ENCODE peak calls at places on chromosomes 3 and 15, in seven cellular contexts. L is mesenchymal stem cell, O is H9, N is trophoblast cell, Q is mesendoderm, P is neuronal stem cell, A is H1. T is an unnamed sample.

GRCh38 chr15:85709250-85709649 is 85.5 kb downstream of the KLHL25 start:
- DNase-seq in L (no peak), O (no peak), N (no peak), Q (no peak), P (no peak), A (no peak), T (no peak)

GRCh38 chr3:72820405-72820804 is 27.8 kb downstream of the SHQ1 start:
- DNase-seq in L (peak; percentile 19), O (no peak), N (no peak), Q (no peak), P (no peak), A (no peak), T (peak; percentile 58)

GRCh38 chr3:79922633-79923032 is 154.8 kb upstream of the ROBO1 start:
- DNase-seq in L (no peak), O (no peak), N (no peak), Q (no peak), P (no peak), A (no peak), T (no peak)

GRCh38 chr3:69081583-69082262 is 1.6 kb upstream of the UBA3 start:
- DNase-seq in L (peak; percentile 29), O (peak; percentile 36), N (peak; percentile 79), Q (peak; percentile 85), P (no peak), A (no peak), T (no peak)

GRCh38 chr3:38600551-38600950 is 48.9 kb downstream of the SCN5A start:
- DNase-seq in L (no peak), O (no peak), N (peak; percentile 2), Q (peak; percentile 39), P (no peak), A (no peak), T (no peak)

GRCh38 chr15:40787991-40788390 is 18.2 kb downstream of the C15orf62 start:
- DNase-seq in L (no peak), O (no peak), N (no peak), Q (no peak), P (no peak), A (no peak), T (no peak)

GRCh38 chr15:49155834-49156627 is 632 bp upstream of the COPS2 start:
- DNase-seq in L (peak; percentile 64), O (peak; percentile 29), N (peak; percentile 86), Q (peak; percentile 44), P (peak; percentile 17), A (no peak), T (peak; percentile 25)

GRCh38 chr3:16512435-16513140 is 911 bp downstream of the RFTN1 start:
- DNase-seq in L (no peak), O (peak; percentile 40), N (peak; percentile 12), Q (peak; percentile 17), P (no peak), A (no peak), T (no peak)

GRCh38 chr3:49653636-49654035 is 20.5 kb upstream of the APEH start:
- DNase-seq in L (no peak), O (no peak), N (no peak), Q (no peak), P (no peak), A (no peak), T (no peak)

GRCh38 chr3:168094877-168095610 is 680 bp downstream of the GOLIM4 start:
- DNase-seq in L (peak; percentile 91), O (peak; percentile 72), N (peak; percentile 75), Q (peak; percentile 93), P (peak; percentile 58), A (no peak), T (peak; percentile 69)

GRCh38 chr3:159074756-159075155 is 272.9 kb downstream of the MFSD1 start:
- DNase-seq in L (no peak), O (no peak), N (no peak), Q (peak; percentile 56), P (no peak), A (no peak), T (no peak)

GRCh38 chr15:89472785-89473256 is 23.6 kb downstream of the RHCG start:
- DNase-seq in L (peak; percentile 56), O (peak; percentile 94), N (peak; percentile 78), Q (peak; percentile 91), P (peak; percentile 79), A (peak; percentile 79), T (peak; percentile 47)

GRCh38 chr3:25354071-25354470 is 74.0 kb upstream of the RARB start:
- DNase-seq in L (peak; percentile 40), O (no peak), N (peak; percentile 71), Q (no peak), P (no peak), A (no peak), T (no peak)

GRCh38 chr15:45157056-45157455 is 27.3 kb downstream of the DUOX1 start:
- DNase-seq in L (peak; percentile 25), O (no peak), N (no peak), Q (no peak), P (no peak), A (no peak), T (peak; percentile 78)

GRCh38 chr3:183265157-183265642 is 12.1 kb downstream of the B3GNT5 start:
- DNase-seq in L (peak; percentile 45), O (peak; percentile 71), N (no peak), Q (peak; percentile 81), P (no peak), A (no peak), T (no peak)

GRCh38 chr15:52060511-52060910 is 41.5 kb downstream of the MAPK6 start:
- DNase-seq in L (peak; percentile 33), O (no peak), N (no peak), Q (no peak), P (no peak), A (no peak), T (no peak)

GRCh38 chr3:13536832-13537231 is 12.1 kb upstream of the FBLN2 start:
- DNase-seq in L (no peak), O (no peak), N (no peak), Q (peak; percentile 44), P (no peak), A (no peak), T (no peak)

GRCh38 chr3:29880809-29881208 is 599.9 kb downstream of the RBMS3 start:
- DNase-seq in L (no peak), O (no peak), N (no peak), Q (peak; percentile 13), P (no peak), A (no peak), T (no peak)

GRCh38 chr15:38593523-38593922 is 28.9 kb upstream of the RASGRP1 start:
- DNase-seq in L (no peak), O (no peak), N (peak; percentile 93), Q (peak; percentile 17), P (no peak), A (no peak), T (no peak)

GRCh38 chr15:99928429-99928981 is 195.3 kb upstream of the LYSMD4 start:
- DNase-seq in L (peak; percentile 74), O (peak; percentile 53), N (peak; percentile 77), Q (peak; percentile 60), P (peak; percentile 58), A (no peak), T (peak; percentile 66)

GRCh38 chr15:48478581-48478980 is 147.4 kb downstream of the DUT start:
- DNase-seq in L (no peak), O (no peak), N (no peak), Q (no peak), P (no peak), A (no peak), T (no peak)

GRCh38 chr3:143326983-143327382 is 207.4 kb downstream of the CHST2 start:
- DNase-seq in L (no peak), O (no peak), N (no peak), Q (no peak), P (no peak), A (no peak), T (no peak)

GRCh38 chr3:32897981-32898623 is 53.3 kb upstream of the CCR4 start:
- DNase-seq in L (no peak), O (no peak), N (peak; percentile 82), Q (peak; percentile 80), P (no peak), A (no peak), T (no peak)

GRCh38 chr3:48830660-48831190 is 16.9 kb downstream of the PRKAR2A start:
- DNase-seq in L (no peak), O (no peak), N (no peak), Q (no peak), P (no peak), A (no peak), T (no peak)

GRCh38 chr3:61352300-61352699 is 101.0 kb upstream of the FHIT start:
- DNase-seq in L (no peak), O (no peak), N (no peak), Q (no peak), P (no peak), A (no peak), T (no peak)

GRCh38 chr3:14286887-14287496 is 108.4 kb downstream of the LSM3 start:
- DNase-seq in L (no peak), O (no peak), N (no peak), Q (no peak), P (no peak), A (no peak), T (no peak)

GRCh38 chr3:190258634-190259033 is 63.6 kb downstream of the CLDN1 start:
- DNase-seq in L (no peak), O (no peak), N (no peak), Q (peak; percentile 61), P (peak; percentile 33), A (no peak), T (peak; percentile 18)

GRCh38 chr15:101022306-101022705 is 103.1 kb downstream of the LRRK1 start:
- DNase-seq in L (no peak), O (peak; percentile 15), N (no peak), Q (no peak), P (no peak), A (no peak), T (no peak)

GRCh38 chr3:101036213-101036618 is 43.0 kb upstream of the ABI3BP start:
- DNase-seq in L (peak; percentile 84), O (peak; percentile 30), N (peak; percentile 98), Q (peak; percentile 93), P (peak; percentile 4), A (peak; percentile 21), T (peak; percentile 96)

GRCh38 chr3:38541800-38542199 is 45.7 kb downstream of the EXOG start:
- DNase-seq in L (no peak), O (no peak), N (no peak), Q (no peak), P (no peak), A (no peak), T (no peak)

GRCh38 chr15:69663441-69663840 is 210.8 kb downstream of the RPLP1 start:
- DNase-seq in L (no peak), O (no peak), N (no peak), Q (no peak), P (no peak), A (no peak), T (no peak)
- H3K4ac ChIP-seq in L (no peak overlapping the region), O (no peak overlapping the region), N (no peak overlapping the region), Q (no peak overlapping the region), P (no peak overlapping the region), A (no peak overlapping the region), T (no peak overlapping the region)

GRCh38 chr3:129919806-129920205 is 26.3 kb upstream of the TMCC1 start:
- DNase-seq in L (no peak), O (no peak), N (no peak), Q (no peak), P (no peak), A (no peak), T (no peak)
- H3K4ac ChIP-seq in L (no peak overlapping the region), O (no peak overlapping the region), N (no peak overlapping the region), Q (no peak overlapping the region), P (no peak overlapping the region), A (no peak overlapping the region), T (no peak overlapping the region)

GRCh38 chr3:108055931-108056330 is 34.9 kb downstream of the CD47 start:
- DNase-seq in L (no peak), O (no peak), N (no peak), Q (no peak), P (no peak), A (no peak), T (no peak)
- H3K4ac ChIP-seq in L (no peak overlapping the region), O (no peak overlapping the region), N (no peak overlapping the region), Q (no peak overlapping the region), P (no peak overlapping the region), A (no peak overlapping the region), T (no peak overlapping the region)

GRCh38 chr15:95440712-95441111 is 889.8 kb upstream of the NR2F2 start:
- DNase-seq in L (no peak), O (no peak), N (no peak), Q (no peak), P (no peak), A (no peak), T (peak; percentile 8)
- H3K4ac ChIP-seq in L (no peak overlapping the region), O (no peak overlapping the region), N (no peak overlapping the region), Q (no peak overlapping the region), P (no peak overlapping the region), A (no peak overlapping the region), T (no peak overlapping the region)

T was measured in IMR-90.